ENCODE peak calls at places on chromosomes 4 and X, in five cellular contexts. D is tibial artery, M is colonic mucosa, W is right atrium auricular region, U is cardiac muscle cell. P is an unnamed sample.

GRCh38 chr4:99945718-99946345 is 586 bp downstream of the DNAJB14 start:
- DNase-seq in D (no peak), M (peak; percentile 42), W (no peak), U (peak; percentile 27), P (no peak)

GRCh38 chr4:38364383-38364963 is 299.5 kb upstream of the KLF3 start:
- DNase-seq in D (no peak), M (no peak), W (no peak), U (no peak), P (no peak)

GRCh38 chr4:109410776-109411175 is 22.8 kb upstream of the SEC24B start:
- DNase-seq in D (no peak), M (no peak), W (no peak), U (peak; percentile 33), P (no peak)

GRCh38 chr4:115233600-115233999 is 120.2 kb upstream of the NDST4 start:
- DNase-seq in D (no peak), M (no peak), W (no peak), U (no peak), P (no peak)

GRCh38 chr4:47929682-47930201 is 15.4 kb upstream of the NFXL1 start:
- DNase-seq in D (no peak), M (no peak), W (no peak), U (no peak), P (no peak)

GRCh38 chr4:47705326-47705981 is 132.4 kb downstream of the CORIN start:
- DNase-seq in D (no peak), M (no peak), W (no peak), U (peak; percentile 48), P (no peak)

GRCh38 chr4:24932831-24933230 is 20.0 kb upstream of the CCDC149 start:
- DNase-seq in D (no peak), M (no peak), W (no peak), U (no peak), P (no peak)

GRCh38 chr4:142615324-142615665 is 230.8 kb downstream of the INPP4B start:
- DNase-seq in D (no peak), M (no peak), W (no peak), U (peak; percentile 45), P (no peak)

GRCh38 chr4:140061194-140061593 is 92.8 kb downstream of the MAML3 start:
- DNase-seq in D (no peak), M (no peak), W (no peak), U (peak; percentile 51), P (no peak)

GRCh38 chr4:151690164-151690856 is 70.5 kb downstream of the GATB start:
- DNase-seq in D (no peak), M (no peak), W (no peak), U (peak; percentile 80), P (no peak)

GRCh38 chrX:152897216-152898144 is at the start of gene ZNF185:
- DNase-seq in D (no peak), M (peak; percentile 72), W (no peak), U (peak; percentile 58), P (peak; percentile 57)

GRCh38 chr4:110515676-110516075 is 39.7 kb downstream of the ENPEP start:
- DNase-seq in D (no peak), M (peak; percentile 20), W (no peak), U (no peak), P (no peak)

GRCh38 chr4:7655267-7655548 is 220.5 kb upstream of the PSAPL1 start:
- DNase-seq in D (no peak), M (no peak), W (no peak), U (no peak), P (no peak)

GRCh38 chr4:167248271-167248670 is 14.0 kb upstream of the SPOCK3 start:
- DNase-seq in D (no peak), M (no peak), W (no peak), U (no peak), P (no peak)

GRCh38 chr4:141352775-141353544 is 132.3 kb downstream of the ZNF330 start:
- DNase-seq in D (no peak), M (no peak), W (no peak), U (peak; percentile 92), P (no peak)

GRCh38 chrX:74180716-74181115 is 123.3 kb upstream of the ZCCHC13 start:
- DNase-seq in D (no peak), M (no peak), W (no peak), U (no peak), P (no peak)

GRCh38 chr4:141660880-141661279 is 24.5 kb downstream of the IL15 start:
- DNase-seq in D (no peak), M (no peak), W (no peak), U (no peak), P (no peak)

GRCh38 chr4:40599431-40599830 is 30.2 kb downstream of the RBM47 start:
- DNase-seq in D (no peak), M (no peak), W (no peak), U (no peak), P (no peak)

GRCh38 chrX:125131146-125131545 is 188.5 kb upstream of the TEX13C start:
- DNase-seq in D (no peak), M (no peak), W (no peak), U (no peak), P (no peak)

GRCh38 chr4:185522451-185522850 is 12.9 kb downstream of the PDLIM3 start:
- DNase-seq in D (no peak), M (no peak), W (no peak), U (no peak), P (no peak)

GRCh38 chr4:130559268-130559667 is 1463.3 kb downstream of the C4orf33 start:
- DNase-seq in D (no peak), M (no peak), W (no peak), U (no peak), P (no peak)

GRCh38 chrX:11532291-11533075 is 133.2 kb downstream of the ARHGAP6 start:
- DNase-seq in D (no peak), M (no peak), W (no peak), U (no peak), P (no peak)

GRCh38 chrX:50147972-50148371 is 52.8 kb downstream of the AKAP4 start:
- DNase-seq in D (no peak), M (no peak), W (no peak), U (no peak), P (no peak)

GRCh38 chr4:146059153-146059552 is 116.4 kb upstream of the LSM6 start:
- DNase-seq in D (no peak), M (no peak), W (no peak), U (no peak), P (no peak)

GRCh38 chrX:76555816-76556215 is 128.3 kb downstream of the MAGEE1 start:
- DNase-seq in D (no peak), M (no peak), W (no peak), U (peak; percentile 20), P (no peak)

GRCh38 chr4:156038772-156039171 is 85.1 kb upstream of the CTSO start:
- DNase-seq in D (no peak), M (no peak), W (no peak), U (no peak), P (no peak)

GRCh38 chr4:110663738-110664444 is 41.0 kb upstream of the PITX2 start:
- DNase-seq in D (no peak), M (peak; percentile 27), W (no peak), U (peak; percentile 17), P (no peak)

GRCh38 chrX:617401-617800 is 13.2 kb upstream of the SHOX start:
- DNase-seq in D (no peak), M (no peak), W (peak; percentile 11), U (no peak), P (no peak)

DNA sequence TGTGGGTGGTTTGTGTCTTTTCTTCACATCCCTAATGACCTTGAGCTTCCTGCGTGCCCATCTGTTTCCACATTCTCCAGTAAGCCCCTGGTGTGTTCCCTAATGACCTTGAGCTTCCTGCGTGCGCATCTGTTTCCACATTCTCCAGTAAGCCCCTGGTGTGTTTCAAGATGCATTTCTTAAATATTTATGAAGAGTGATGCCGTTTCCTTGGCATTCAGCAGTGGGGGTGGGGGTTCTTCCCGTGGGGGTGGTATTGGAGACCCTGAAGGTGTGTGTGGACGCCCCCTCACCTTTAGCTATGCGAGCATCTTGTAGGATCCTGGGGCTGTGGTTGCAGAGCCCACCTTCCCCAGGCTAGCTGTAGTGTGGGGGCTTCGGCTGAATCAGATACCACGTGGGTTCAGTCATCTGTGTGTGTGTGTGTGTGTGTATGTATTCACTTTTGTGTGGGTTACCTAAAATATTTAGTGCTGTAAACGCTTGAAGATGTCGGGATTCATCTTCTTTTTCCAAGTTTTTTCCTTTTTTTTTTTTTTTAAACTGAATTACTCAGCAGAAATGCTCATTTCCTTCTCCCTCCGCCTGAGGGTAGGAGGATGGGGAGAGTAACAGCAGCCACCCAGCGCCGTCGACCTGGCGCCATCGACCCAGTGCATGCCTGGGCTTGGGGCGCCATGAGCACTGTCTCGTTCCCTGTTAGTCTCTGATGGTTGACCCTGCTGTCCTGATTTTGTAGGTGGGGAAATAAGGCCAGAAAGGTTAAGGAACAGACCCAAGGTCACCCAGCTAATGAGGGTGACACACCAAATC is 9.9 kb downstream of the NSG1 start:
- DNase-seq in D (no peak), M (no peak), W (no peak), U (no peak), P (no peak)
- H3K27me3 ChIP-seq in D (no peaks in the 10 kb centered on the region), M (no peaks in the 10 kb centered on the region), W (no peaks in the 10 kb centered on the region), U (peaks cover 14% of the 10 kb centered on the region), P (no peaks in the 10 kb centered on the region)

DNA sequence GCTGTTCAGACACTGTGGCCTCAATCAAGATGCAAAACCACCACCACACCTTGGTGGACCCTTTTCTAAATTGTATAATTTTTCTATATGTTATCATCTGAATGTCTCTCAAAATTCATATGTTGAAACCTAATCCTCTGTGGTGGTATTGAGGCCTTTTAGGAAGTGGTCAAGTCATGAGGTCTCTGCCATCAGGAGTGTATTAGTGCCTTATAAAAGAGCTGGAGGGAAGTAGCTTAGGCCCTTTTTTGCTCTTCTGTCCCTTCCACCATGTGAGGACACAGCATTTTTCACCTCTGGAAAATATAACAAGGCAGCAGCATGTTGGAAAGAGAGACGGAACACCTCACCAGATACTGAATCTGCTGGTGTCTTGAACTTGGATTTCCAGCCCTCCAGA is 30.5 kb upstream of the DKK2 start:
- DNase-seq in D (no peak), M (no peak), W (no peak), U (no peak), P (no peak)
- H3K4me3 ChIP-seq in D (no peak overlapping the region), M (no peak overlapping the region), W (no peak overlapping the region), U (no peak overlapping the region), P (no peak overlapping the region)

GRCh38 chrX:75228854-75229253 is 45.0 kb upstream of the UPRT start:
- DNase-seq in D (no peak), M (no peak), W (no peak), U (no peak), P (no peak)
- H3K27me3 ChIP-seq in D (no peaks in the 10 kb centered on the region), M (no peaks in the 10 kb centered on the region), W (no peaks in the 10 kb centered on the region), U (no peaks in the 10 kb centered on the region), P (no peaks in the 10 kb centered on the region)

GRCh38 chr4:81215936-81216335 is 914 bp upstream of the PRKG2 start:
- DNase-seq in D (no peak), M (no peak), W (no peak), U (peak; percentile 37), P (no peak)
- H3K4me3 ChIP-seq in D (no peak overlapping the region), M (no peak overlapping the region), W (peak overlapping the region; percentile 62), U (peak overlapping the region; percentile 43), P (peak overlapping the region; percentile 64)

GRCh38 chr4:6221851-6222760 is 21.8 kb upstream of the JAKMIP1 start:
- DNase-seq in D (peak; percentile 16), M (peak; percentile 35), W (no peak), U (peak; percentile 30), P (no peak)
- H3K27me3 ChIP-seq in D (no peaks in the 10 kb centered on the region), M (peaks cover 19% of the 10 kb centered on the region), W (peaks cover 14% of the 10 kb centered on the region), U (peaks cover 16% of the 10 kb centered on the region), P (no peaks in the 10 kb centered on the region)

P was measured in Peyer's patch.